ENCODE peak calls at places on chromosome 14, in five cellular contexts. One of them, this sample, is unnamed.

GRCh38 chr14:95320076-95320895 is 578 bp upstream of the CLMN start:
- DNase-seq in cardiac fibroblast: no peak
- DNase-seq in activated naive CD4-positive, alpha-beta T cell treated with anti-CD3 and anti-CD28 coated beads for 36 hours: no peak
- DNase-seq in heart left ventricle: no peak
- DNase-seq in breast epithelium: peak
- DNase-seq in this sample: no peak

GRCh38 chr14:92754956-92755355 is 6.5 kb upstream of the LGMN start:
- DNase-seq in activated naive CD4-positive, alpha-beta T cell treated with anti-CD3 and anti-CD28 coated beads for 36 hours: no peak
- DNase-seq in breast epithelium: no peak
- DNase-seq in heart left ventricle: no peak
- DNase-seq in cardiac fibroblast: peak
- DNase-seq in this sample: no peak

GRCh38 chr14:95424533-95424932 is 91.9 kb downstream of the SYNE3 start:
- DNase-seq in cardiac fibroblast: peak
- DNase-seq in heart left ventricle: no peak
- DNase-seq in breast epithelium: no peak
- DNase-seq in activated naive CD4-positive, alpha-beta T cell treated with anti-CD3 and anti-CD28 coated beads for 36 hours: no peak
- DNase-seq in this sample: no peak

GRCh38 chr14:89540009-89540829 is 123.2 kb upstream of the FOXN3 start:
- DNase-seq in heart left ventricle: no peak
- DNase-seq in activated naive CD4-positive, alpha-beta T cell treated with anti-CD3 and anti-CD28 coated beads for 36 hours: no peak
- DNase-seq in breast epithelium: no peak
- DNase-seq in cardiac fibroblast: peak
- DNase-seq in this sample: no peak

GRCh38 chr14:23171251-23171975 is 12.0 kb downstream of the SLC7A8 start:
- DNase-seq in activated naive CD4-positive, alpha-beta T cell treated with anti-CD3 and anti-CD28 coated beads for 36 hours: no peak
- DNase-seq in cardiac fibroblast: no peak
- DNase-seq in breast epithelium: no peak
- DNase-seq in heart left ventricle: no peak
- DNase-seq in this sample: no peak

GRCh38 chr14:61323970-61324369 is 2.6 kb downstream of the PRKCH start:
- DNase-seq in activated naive CD4-positive, alpha-beta T cell treated with anti-CD3 and anti-CD28 coated beads for 36 hours: no peak
- DNase-seq in cardiac fibroblast: no peak
- DNase-seq in heart left ventricle: no peak
- DNase-seq in breast epithelium: no peak
- DNase-seq in this sample: no peak

GRCh38 chr14:25121342-25122129 is 71.6 kb upstream of the STXBP6 start:
- DNase-seq in cardiac fibroblast: peak
- DNase-seq in activated naive CD4-positive, alpha-beta T cell treated with anti-CD3 and anti-CD28 coated beads for 36 hours: no peak
- DNase-seq in heart left ventricle: no peak
- DNase-seq in breast epithelium: no peak
- DNase-seq in this sample: no peak

GRCh38 chr14:36874396-36875138 is 212.9 kb downstream of the PAX9 start:
- DNase-seq in activated naive CD4-positive, alpha-beta T cell treated with anti-CD3 and anti-CD28 coated beads for 36 hours: no peak
- DNase-seq in breast epithelium: no peak
- DNase-seq in cardiac fibroblast: no peak
- DNase-seq in heart left ventricle: no peak
- DNase-seq in this sample: no peak

GRCh38 chr14:20332946-20333782 is at the start of gene CCNB1IP1:
- DNase-seq in heart left ventricle: no peak
- DNase-seq in cardiac fibroblast: peak
- DNase-seq in activated naive CD4-positive, alpha-beta T cell treated with anti-CD3 and anti-CD28 coated beads for 36 hours: peak
- DNase-seq in breast epithelium: peak
- DNase-seq in this sample: peak

GRCh38 chr14:81406863-81407262 is 6.7 kb upstream of the STON2 start:
- DNase-seq in heart left ventricle: no peak
- DNase-seq in cardiac fibroblast: peak
- DNase-seq in breast epithelium: peak
- DNase-seq in activated naive CD4-positive, alpha-beta T cell treated with anti-CD3 and anti-CD28 coated beads for 36 hours: no peak
- DNase-seq in this sample: no peak

GRCh38 chr14:73269729-73270651 is 32.7 kb downstream of the PAPLN start:
- DNase-seq in breast epithelium: no peak
- DNase-seq in activated naive CD4-positive, alpha-beta T cell treated with anti-CD3 and anti-CD28 coated beads for 36 hours: peak
- DNase-seq in cardiac fibroblast: peak
- DNase-seq in heart left ventricle: peak
- DNase-seq in this sample: peak

GRCh38 chr14:32560213-32560857 is 231.2 kb downstream of the AKAP6 start:
- DNase-seq in cardiac fibroblast: peak
- DNase-seq in breast epithelium: peak
- DNase-seq in heart left ventricle: no peak
- DNase-seq in activated naive CD4-positive, alpha-beta T cell treated with anti-CD3 and anti-CD28 coated beads for 36 hours: peak
- DNase-seq in this sample: peak

GRCh38 chr14:105878554-105878953 is 352.2 kb downstream of the TMEM121 start:
- DNase-seq in breast epithelium: no peak
- DNase-seq in cardiac fibroblast: no peak
- DNase-seq in activated naive CD4-positive, alpha-beta T cell treated with anti-CD3 and anti-CD28 coated beads for 36 hours: no peak
- DNase-seq in heart left ventricle: peak
- DNase-seq in this sample: no peak

GRCh38 chr14:63614964-63615363 is 26.7 kb downstream of the WDR89 start:
- DNase-seq in activated naive CD4-positive, alpha-beta T cell treated with anti-CD3 and anti-CD28 coated beads for 36 hours: no peak
- DNase-seq in breast epithelium: no peak
- DNase-seq in cardiac fibroblast: peak
- DNase-seq in heart left ventricle: no peak
- DNase-seq in this sample: no peak

GRCh38 chr14:91367173-91368171 is 50.1 kb downstream of the CCDC88C start:
- DNase-seq in breast epithelium: peak
- DNase-seq in cardiac fibroblast: peak
- DNase-seq in activated naive CD4-positive, alpha-beta T cell treated with anti-CD3 and anti-CD28 coated beads for 36 hours: peak
- DNase-seq in heart left ventricle: no peak
- DNase-seq in this sample: peak

GRCh38 chr14:67241416-67242362 is at the start of gene PALS1:
- DNase-seq in heart left ventricle: no peak
- DNase-seq in activated naive CD4-positive, alpha-beta T cell treated with anti-CD3 and anti-CD28 coated beads for 36 hours: peak
- DNase-seq in breast epithelium: no peak
- DNase-seq in cardiac fibroblast: peak
- DNase-seq in this sample: peak

GRCh38 chr14:81401420-81402122 is 1.4 kb upstream of the STON2 start:
- DNase-seq in breast epithelium: no peak
- DNase-seq in activated naive CD4-positive, alpha-beta T cell treated with anti-CD3 and anti-CD28 coated beads for 36 hours: no peak
- DNase-seq in cardiac fibroblast: peak
- DNase-seq in heart left ventricle: no peak
- DNase-seq in this sample: no peak

GRCh38 chr14:51848120-51848519 is 12.3 kb upstream of the GNG2 start:
- DNase-seq in breast epithelium: no peak
- DNase-seq in cardiac fibroblast: no peak
- DNase-seq in heart left ventricle: no peak
- DNase-seq in activated naive CD4-positive, alpha-beta T cell treated with anti-CD3 and anti-CD28 coated beads for 36 hours: no peak
- DNase-seq in this sample: no peak

GRCh38 chr14:38137005-38137404 is 70.7 kb upstream of the SSTR1 start:
- DNase-seq in breast epithelium: no peak
- DNase-seq in heart left ventricle: no peak
- DNase-seq in activated naive CD4-positive, alpha-beta T cell treated with anti-CD3 and anti-CD28 coated beads for 36 hours: no peak
- DNase-seq in cardiac fibroblast: peak
- DNase-seq in this sample: no peak

GRCh38 chr14:34665785-34666425 is 36.0 kb upstream of the SNX6 start:
- DNase-seq in heart left ventricle: no peak
- DNase-seq in breast epithelium: no peak
- DNase-seq in activated naive CD4-positive, alpha-beta T cell treated with anti-CD3 and anti-CD28 coated beads for 36 hours: peak
- DNase-seq in cardiac fibroblast: peak
- DNase-seq in this sample: no peak

GRCh38 chr14:76262591-76262990 is 110.9 kb downstream of the GPATCH2L start:
- DNase-seq in activated naive CD4-positive, alpha-beta T cell treated with anti-CD3 and anti-CD28 coated beads for 36 hours: no peak
- DNase-seq in breast epithelium: no peak
- DNase-seq in heart left ventricle: no peak
- DNase-seq in cardiac fibroblast: no peak
- DNase-seq in this sample: no peak

GRCh38 chr14:56810341-56810740 is at the start of gene OTX2:
- DNase-seq in activated naive CD4-positive, alpha-beta T cell treated with anti-CD3 and anti-CD28 coated beads for 36 hours: no peak
- DNase-seq in cardiac fibroblast: no peak
- DNase-seq in heart left ventricle: no peak
- DNase-seq in breast epithelium: no peak
- DNase-seq in this sample: no peak

This sample was measured in GM10248.